ENCODE peak calls at places on chromosome 12, in ten cellular contexts. U is lung; M is SK-N-SH; H is cardiac muscle cell; O is pancreas; J is Panc1; Y is foreskin keratinocyte; L is IMR-90; D is CD4-positive, alpha-beta T cell; V is dorsolateral prefrontal cortex. X is an unnamed sample.

GRCh38 chr12:101230547-101230946 is 20.5 kb upstream of the SLC5A8 start:
- DNase-seq in U (no peak), M (no peak), H (peak), O (no peak), J (no peak), Y (peak), L (peak), D (no peak), V (no peak), X (no peak)

GRCh38 chr12:131915000-131915689 is 13.9 kb upstream of the PUS1 start:
- DNase-seq in U (no peak), M (no peak), H (no peak), O (no peak), J (no peak), Y (no peak), L (no peak), D (no peak), V (no peak), X (no peak)

GRCh38 chr12:110498984-110499706 is 2.8 kb downstream of the VPS29 start:
- DNase-seq in U (no peak), M (no peak), H (peak), O (no peak), J (no peak), Y (no peak), L (peak), D (no peak), V (no peak), X (no peak)

GRCh38 chr12:90327783-90328743 is 619.4 kb upstream of the ATP2B1 start:
- DNase-seq in U (no peak), M (no peak), H (no peak), O (no peak), J (no peak), Y (no peak), L (no peak), D (no peak), V (no peak), X (no peak)

GRCh38 chr12:75717902-75718301 is 206.5 kb upstream of the KRR1 start:
- DNase-seq in U (no peak), M (no peak), H (no peak), O (no peak), J (no peak), Y (no peak), L (no peak), D (no peak), V (no peak), X (no peak)

GRCh38 chr12:109460538-109460937 is 16.6 kb downstream of the KCTD10 start:
- DNase-seq in U (peak), M (no peak), H (no peak), O (no peak), J (no peak), Y (no peak), L (no peak), D (no peak), V (no peak), X (no peak)

GRCh38 chr12:67456281-67456918 is 187.2 kb downstream of the CAND1 start:
- DNase-seq in U (no peak), M (peak), H (peak), O (peak), J (no peak), Y (peak), L (peak), D (no peak), V (no peak), X (no peak)

GRCh38 chr12:42568952-42569916 is 20.3 kb downstream of the PRICKLE1 start:
- DNase-seq in U (no peak), M (no peak), H (peak), O (no peak), J (peak), Y (no peak), L (peak), D (no peak), V (no peak), X (no peak)

GRCh38 chr12:77761286-77761685 is 69.4 kb upstream of the NAV3 start:
- DNase-seq in U (no peak), M (no peak), H (peak), O (no peak), J (no peak), Y (no peak), L (no peak), D (no peak), V (no peak), X (no peak)

GRCh38 chr12:38053655-38054464 is 262.7 kb upstream of the ALG10B start:
- DNase-seq in U (peak), M (peak), H (no peak), O (peak), J (no peak), Y (no peak), L (no peak), D (no peak), V (no peak), X (no peak)

DNA sequence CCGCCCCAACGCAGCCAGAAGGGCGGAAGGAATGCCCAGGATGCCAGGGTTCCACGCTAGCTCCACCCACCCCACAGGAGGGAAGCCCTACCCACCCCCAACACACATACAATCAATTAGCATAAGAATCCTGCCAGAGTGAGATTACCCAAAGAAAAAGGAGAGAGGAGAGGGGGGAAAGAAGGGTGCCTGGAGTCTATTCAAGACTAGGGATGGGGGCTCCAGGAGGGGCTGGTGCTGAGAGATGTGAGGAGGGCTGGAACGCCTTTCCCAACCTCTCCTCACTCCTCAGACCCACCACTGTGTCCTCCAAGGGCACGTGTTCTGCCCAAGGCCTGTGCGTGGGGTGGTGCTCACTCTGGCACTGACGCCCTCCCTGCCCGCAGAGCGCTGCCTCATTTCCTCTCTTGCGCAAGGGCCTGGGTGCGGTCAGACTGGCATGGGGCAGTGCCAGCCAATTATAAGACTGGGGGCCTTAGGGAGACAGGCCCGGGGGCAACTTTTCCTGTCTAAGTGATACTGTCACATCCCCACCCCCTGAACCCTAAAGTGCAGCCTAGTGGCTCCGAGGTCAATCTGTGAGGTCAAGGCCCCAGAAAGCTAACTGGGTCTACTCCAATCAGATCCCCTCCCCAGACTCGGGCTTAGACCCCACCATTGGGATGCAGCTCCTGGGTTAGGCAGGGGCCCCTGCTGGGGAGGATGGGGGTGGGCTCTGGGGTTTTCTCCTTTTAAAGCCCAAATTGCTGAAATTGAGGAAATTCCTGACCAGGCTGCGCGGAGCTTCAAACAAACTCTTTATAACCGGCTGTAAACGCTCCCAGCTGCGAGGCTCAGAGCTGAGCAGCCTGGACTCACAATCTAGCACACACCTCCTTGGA is 10.2 kb upstream of the ITGB7 start:
- DNase-seq in U (peak), M (no peak), H (peak), O (no peak), J (no peak), Y (no peak), L (no peak), D (peak), V (no peak), X (no peak)
- H3K27ac ChIP-seq in U (peak), M (no peak), H (no peak), O (no peak), J (peak), Y (no peak), L (peak), D (peak), V (peak), X (no peak)

GRCh38 chr12:121241203-121241970 is 31.5 kb downstream of the P2RX4 start:
- DNase-seq in U (no peak), M (no peak), H (no peak), O (no peak), J (no peak), Y (no peak), L (no peak), D (no peak), V (no peak), X (no peak)
- H3K27ac ChIP-seq in U (peak), M (no peak), H (no peak), O (no peak), J (no peak), Y (no peak), L (no peak), D (peak), V (peak), X (no peak)

GRCh38 chr12:116366456-116366776 is 88.9 kb upstream of the MED13L start:
- DNase-seq in U (peak), M (peak), H (no peak), O (peak), J (no peak), Y (no peak), L (no peak), D (no peak), V (no peak), X (no peak)
- H3K27ac ChIP-seq in U (peak), M (peak), H (no peak), O (peak), J (peak), Y (no peak), L (no peak), D (no peak), V (no peak), X (no peak)

DNA sequence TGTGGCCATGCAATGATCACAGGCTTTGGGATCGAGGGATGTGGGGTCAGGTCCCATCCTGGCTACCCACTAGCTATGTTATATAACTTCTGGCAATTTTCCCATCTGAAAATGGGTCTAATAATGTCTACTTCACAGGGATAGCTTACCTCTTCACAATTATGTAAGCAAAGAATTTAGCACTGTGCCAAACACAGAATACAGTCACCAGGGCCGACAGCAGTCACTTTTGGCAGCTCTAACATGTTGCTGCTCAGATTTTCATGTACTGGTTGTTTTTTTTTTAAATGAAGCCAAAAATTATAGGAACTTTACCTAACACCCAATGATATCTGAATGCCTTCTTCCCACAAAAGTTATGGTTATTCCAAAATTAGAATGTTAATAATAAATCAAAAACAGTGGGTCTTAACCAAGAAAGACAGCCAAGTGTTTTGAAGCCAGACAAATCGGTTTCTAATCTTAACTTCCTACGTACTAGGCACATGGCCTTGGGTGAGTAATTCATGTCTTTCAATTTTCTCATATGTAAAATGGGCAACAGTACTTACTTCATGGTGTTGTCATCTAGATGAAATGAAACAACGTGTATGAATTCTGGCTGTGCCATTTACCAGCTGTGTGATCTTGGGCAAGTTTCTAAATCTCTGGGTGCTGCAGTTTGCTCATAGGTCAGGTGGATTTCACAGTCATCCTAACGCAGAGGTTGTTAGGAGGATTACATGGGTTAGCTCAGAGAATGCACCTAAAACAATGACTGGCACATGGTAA is 13.0 kb upstream of the PCED1B start:
- DNase-seq in U (no peak), M (no peak), H (peak), O (no peak), J (no peak), Y (no peak), L (peak), D (no peak), V (no peak), X (no peak)
- H3K27ac ChIP-seq in U (no peak), M (no peak), H (no peak), O (peak), J (no peak), Y (no peak), L (no peak), D (no peak), V (no peak), X (no peak)